ENCODE peak calls at places on chromosomes 11 and 22, in six cellular contexts. N is IMR-90, Z is suprapubic skin, V is prostate gland, F is heart left ventricle, P is stomach. H is an unnamed sample. For H3K4me1, the result is how much of the 10 kb centered on the place peaks cover.

GRCh38 chr11:29124436-29124835 is 892.4 kb downstream of the KCNA4 start:
- DNase-seq in N (no peak), Z (no peak), V (no peak), F (no peak), P (no peak), H (no peak)

GRCh38 chr11:118226781-118227180 is 2.0 kb upstream of the JAML start:
- DNase-seq in N (no peak), Z (no peak), V (no peak), F (no peak), P (no peak), H (no peak)

GRCh38 chr11:22991196-22991595 is 130.9 kb upstream of the CCDC179 start:
- DNase-seq in N (no peak), Z (no peak), V (no peak), F (no peak), P (no peak), H (no peak)

GRCh38 chr11:124799384-124800225 is 601 bp downstream of the MSANTD2 start:
- DNase-seq in N (peak), Z (no peak), V (peak), F (peak), P (peak), H (no peak)

GRCh38 chr11:1719781-1720180 is 22.8 kb downstream of the KRTAP5-6 start:
- DNase-seq in N (no peak), Z (no peak), V (no peak), F (no peak), P (no peak), H (no peak)

GRCh38 chr11:99244613-99245012 is 223.9 kb downstream of the CNTN5 start:
- DNase-seq in N (peak), Z (no peak), V (no peak), F (no peak), P (no peak), H (no peak)

GRCh38 chr11:95230054-95231034 is 658 bp downstream of the SESN3 start:
- DNase-seq in N (no peak), Z (peak), V (peak), F (peak), P (no peak), H (peak)

GRCh38 chr11:11553595-11553994 is 68.2 kb downstream of the GALNT18 start:
- DNase-seq in N (no peak), Z (no peak), V (no peak), F (no peak), P (no peak), H (no peak)

GRCh38 chr22:46010177-46010867 is 33.4 kb upstream of the WNT7B start:
- DNase-seq in N (peak), Z (no peak), V (no peak), F (peak), P (no peak), H (no peak)

GRCh38 chr11:44725016-44725651 is 1.6 kb upstream of the TSPAN18 start:
- DNase-seq in N (no peak), Z (no peak), V (no peak), F (no peak), P (no peak), H (no peak)

GRCh38 chr11:26187639-26188038 is 144.3 kb upstream of the ANO3 start:
- DNase-seq in N (peak), Z (no peak), V (no peak), F (no peak), P (no peak), H (no peak)

GRCh38 chr11:28343304-28344233 is 235.4 kb downstream of the METTL15 start:
- DNase-seq in N (peak), Z (no peak), V (no peak), F (no peak), P (peak), H (no peak)

DNA sequence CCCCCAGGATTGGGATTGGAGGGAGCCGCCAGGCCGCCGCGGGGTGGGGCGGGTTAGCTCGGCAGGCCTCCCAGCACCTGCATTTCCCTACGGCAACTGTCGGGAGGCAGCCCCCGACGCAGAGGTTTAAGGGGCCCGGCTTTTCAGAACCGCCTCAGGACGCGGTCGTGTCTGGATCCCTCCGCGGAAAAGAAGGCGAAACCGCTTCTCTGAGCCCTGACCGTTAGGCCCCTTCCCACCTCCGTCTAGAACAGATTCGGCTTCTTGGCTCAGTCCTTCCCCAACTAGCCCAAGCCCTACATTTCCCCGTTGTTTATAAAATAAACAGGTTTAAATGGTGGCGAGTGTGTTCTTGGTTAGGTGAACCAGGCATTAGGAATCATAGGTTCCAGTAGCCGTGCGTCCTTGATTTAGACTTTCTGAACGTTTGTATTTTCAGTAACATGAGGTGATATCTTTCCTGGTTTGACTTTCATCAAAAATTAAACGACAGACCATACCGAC is 1.0 kb upstream of the HSPA8 start:
- DNase-seq in N (peak), Z (no peak), V (no peak), F (no peak), P (no peak), H (no peak)
- TF ChIP-seq POLR2A in N (peak), Z (no peak), V (no peak), F (no peak), P (no peak), H (no peak)

DNA sequence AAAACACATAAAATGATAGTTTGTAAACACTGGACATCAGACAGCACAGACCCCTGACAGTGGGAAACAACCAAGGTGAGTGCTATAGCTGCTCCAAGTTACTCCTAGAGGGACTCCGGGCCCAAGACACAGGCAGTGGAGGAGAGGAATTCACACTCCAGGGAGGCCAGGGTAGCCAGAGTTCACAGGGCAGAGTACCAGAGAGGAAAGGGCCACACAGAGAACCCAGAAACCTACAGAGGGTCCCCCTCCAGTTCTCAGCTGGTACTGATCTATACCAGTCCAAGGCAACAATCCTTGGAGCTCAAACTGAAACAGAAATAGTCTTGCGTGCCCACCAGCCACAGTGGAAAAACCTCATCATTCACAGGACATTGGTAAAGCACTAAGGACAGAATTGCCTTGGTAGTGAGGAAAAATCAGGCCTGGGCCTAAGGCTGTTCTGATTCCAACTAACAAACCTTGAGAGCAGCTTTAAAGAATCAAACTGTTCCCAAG is 7.6 kb downstream of the VPS37C start:
- DNase-seq in N (no peak), Z (no peak), V (no peak), F (no peak), P (no peak), H (peak)
- H3K27ac ChIP-seq in N (peak), Z (peak), V (peak), F (peak), P (peak), H (peak)

GRCh38 chr11:128508785-128509518 is 78.4 kb downstream of the ETS1 start:
- DNase-seq in N (peak), Z (no peak), V (no peak), F (no peak), P (no peak), H (no peak)

GRCh38 chr11:128513915-128514681 is 73.3 kb downstream of the ETS1 start:
- DNase-seq in N (no peak), Z (no peak), V (no peak), F (no peak), P (no peak), H (no peak)

GRCh38 chr11:128509990-128510389 is 77.4 kb downstream of the ETS1 start:
- DNase-seq in N (peak), Z (no peak), V (no peak), F (no peak), P (no peak), H (no peak)

GRCh38 chr11:128512478-128513127 is 74.8 kb downstream of the ETS1 start:
- DNase-seq in N (no peak), Z (no peak), V (no peak), F (no peak), P (no peak), H (no peak)

DNA sequence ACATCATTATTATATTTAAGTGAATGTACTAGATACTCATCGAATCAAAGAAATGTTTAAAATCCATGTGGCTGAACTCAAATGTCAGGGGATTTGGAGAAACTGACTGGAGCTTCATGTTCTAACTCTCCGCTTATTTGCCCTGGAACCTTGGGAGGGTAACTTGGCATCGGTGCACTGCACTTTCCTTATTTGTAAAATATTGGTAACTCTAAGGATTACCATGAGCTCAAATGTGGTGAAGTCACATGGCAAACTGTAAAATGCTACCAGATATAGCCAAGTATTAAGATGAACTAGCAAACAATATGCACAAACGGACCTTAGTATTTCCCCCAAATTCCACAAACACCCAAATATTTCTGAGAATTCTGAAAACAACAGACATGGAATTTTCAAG is 75.6 kb downstream of the ETS1 start:
- DNase-seq in N (no peak), Z (no peak), V (no peak), F (no peak), P (no peak), H (no peak)
- H3K4me1 ChIP-seq in N (under half), Z (under half), V (under half), F (half or more), P (half or more), H (under half)

DNA sequence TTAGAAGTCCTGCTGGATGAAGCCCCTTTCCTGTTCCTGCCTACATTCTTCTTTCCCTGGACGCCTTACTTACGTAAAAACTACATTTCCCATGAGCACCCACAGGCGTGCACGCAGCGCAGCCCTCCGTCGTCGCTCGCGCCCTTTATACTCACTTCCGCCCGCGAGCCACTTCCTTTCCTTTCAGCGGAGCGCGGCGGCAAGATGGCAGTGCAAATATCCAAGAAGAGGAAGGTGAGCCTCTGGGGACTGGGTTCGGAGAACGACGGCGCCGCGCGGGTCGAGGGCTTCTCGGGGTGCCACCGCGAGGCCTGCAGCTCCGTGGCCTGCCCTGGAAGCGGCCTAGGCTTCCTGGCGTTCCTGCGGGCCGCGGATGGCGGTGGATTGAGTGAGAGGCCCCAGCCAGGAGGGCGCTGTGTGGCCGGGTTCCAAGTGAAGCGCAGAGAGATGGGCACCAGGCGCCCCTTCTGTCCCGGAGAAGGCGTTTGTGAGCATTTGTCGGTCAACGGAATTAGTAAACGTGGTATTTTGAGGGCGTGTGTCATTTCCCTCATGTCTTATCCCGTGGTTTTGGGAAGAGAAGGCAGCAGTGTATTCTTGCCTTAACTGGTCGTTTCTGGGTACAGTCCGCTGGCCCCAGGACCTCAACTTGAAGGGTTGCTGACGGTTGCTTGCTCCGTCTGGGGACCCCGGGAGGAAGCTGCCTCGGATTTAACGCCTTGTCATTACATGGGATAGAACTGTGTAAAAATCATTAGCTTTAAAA is at the start of gene RPS3:
- DNase-seq in N (peak), Z (peak), V (peak), F (peak), P (peak), H (peak)
- TF ChIP-seq POLR2A in N (peak), Z (peak), V (peak), F (no peak), P (no peak), H (peak)

H was measured in breast epithelium.